ENCODE peak calls at places on chromosome 6, in five cellular contexts. One of them, this sample, is unnamed.
A peak's percentile ranks its signal among the peaks of the same experiment; 100 is the strongest.

GRCh38 chr6:51844391-51844735 is 243.1 kb downstream of the PKHD1 start:
- DNase-seq in foreskin fibroblast: no peak
- DNase-seq in activated CD4-positive, alpha-beta T cell treated with anti-CD3 and anti-CD28 coated beads for 48 hours: no peak
- DNase-seq in ureter: no peak
- DNase-seq in germinal center: no peak
- DNase-seq in this sample: no peak

GRCh38 chr6:108884211-108885059 is 36.2 kb downstream of the ARMC2 start:
- DNase-seq in ureter: no peak
- DNase-seq in foreskin fibroblast: no peak
- DNase-seq in activated CD4-positive, alpha-beta T cell treated with anti-CD3 and anti-CD28 coated beads for 48 hours: no peak
- DNase-seq in germinal center: no peak
- DNase-seq in this sample: no peak

GRCh38 chr6:125001684-125002083 is 39.4 kb downstream of the RNF217 start:
- DNase-seq in activated CD4-positive, alpha-beta T cell treated with anti-CD3 and anti-CD28 coated beads for 48 hours: no peak
- DNase-seq in ureter: no peak
- DNase-seq in germinal center: no peak
- DNase-seq in foreskin fibroblast: no peak
- DNase-seq in this sample: no peak

GRCh38 chr6:37940074-37940847 is 120.7 kb downstream of the ZFAND3 start:
- DNase-seq in ureter: no peak
- DNase-seq in foreskin fibroblast: peak; percentile 56
- DNase-seq in activated CD4-positive, alpha-beta T cell treated with anti-CD3 and anti-CD28 coated beads for 48 hours: no peak
- DNase-seq in germinal center: no peak
- DNase-seq in this sample: peak; percentile 70

GRCh38 chr6:100171533-100172321 is 177.7 kb upstream of the MCHR2 start:
- DNase-seq in ureter: no peak
- DNase-seq in foreskin fibroblast: peak; percentile 28
- DNase-seq in germinal center: no peak
- DNase-seq in activated CD4-positive, alpha-beta T cell treated with anti-CD3 and anti-CD28 coated beads for 48 hours: no peak
- DNase-seq in this sample: no peak

GRCh38 chr6:106882601-106883518 is 91.7 kb downstream of the CD24 start:
- DNase-seq in ureter: peak; percentile 50
- DNase-seq in germinal center: no peak
- DNase-seq in activated CD4-positive, alpha-beta T cell treated with anti-CD3 and anti-CD28 coated beads for 48 hours: no peak
- DNase-seq in foreskin fibroblast: no peak
- DNase-seq in this sample: no peak

GRCh38 chr6:85670573-85670972 is 27.9 kb upstream of the SYNCRIP start:
- DNase-seq in ureter: no peak
- DNase-seq in foreskin fibroblast: peak; percentile 76
- DNase-seq in activated CD4-positive, alpha-beta T cell treated with anti-CD3 and anti-CD28 coated beads for 48 hours: no peak
- DNase-seq in germinal center: no peak
- DNase-seq in this sample: peak; percentile 52

GRCh38 chr6:47690791-47691190 is 7.6 kb upstream of the ADGRF4 start:
- DNase-seq in germinal center: no peak
- DNase-seq in activated CD4-positive, alpha-beta T cell treated with anti-CD3 and anti-CD28 coated beads for 48 hours: no peak
- DNase-seq in foreskin fibroblast: no peak
- DNase-seq in ureter: no peak
- DNase-seq in this sample: no peak

GRCh38 chr6:2749972-2750600 is 636 bp downstream of the MYLK4 start:
- DNase-seq in activated CD4-positive, alpha-beta T cell treated with anti-CD3 and anti-CD28 coated beads for 48 hours: peak; percentile 82
- DNase-seq in germinal center: peak; percentile 69
- DNase-seq in foreskin fibroblast: peak; percentile 81
- DNase-seq in ureter: peak; percentile 70
- DNase-seq in this sample: peak; percentile 51

This sample was measured in brain microvascular endothelial cell.